ENCODE peak calls at places on chromosomes 2 and 18, in ten cellular contexts. D, L, S, F, W, X, J, C, V and Q are unnamed samples.

GRCh38 chr2:188678921-188679320 is 295.3 kb upstream of the COL3A1 start:
- DNase-seq in X (no peak), F (no peak), W (no peak), D (no peak), J (no peak), L (no peak), V (no peak), S (no peak), C (no peak), Q (peak)

GRCh38 chr2:30149976-30150375 is 3.2 kb downstream of the YPEL5 start:
- DNase-seq in V (no peak), F (no peak), L (no peak), X (no peak), D (no peak), S (no peak), W (no peak), J (no peak), C (no peak), Q (no peak)

GRCh38 chr18:57789105-57789504 is 14.0 kb downstream of the ATP8B1 start:
- DNase-seq in C (no peak), W (no peak), X (no peak), J (no peak), F (no peak), L (no peak), S (no peak), D (no peak), V (no peak), Q (no peak)

GRCh38 chr2:45709137-45709536 is 57.7 kb downstream of the PRKCE start:
- DNase-seq in J (no peak), V (no peak), F (no peak), W (no peak), S (no peak), X (no peak), C (no peak), D (peak), L (peak), Q (no peak)

GRCh38 chr18:32049393-32050161 is 31.0 kb downstream of the RNF125 start:
- DNase-seq in V (no peak), X (peak), L (peak), C (no peak), W (peak), F (no peak), J (peak), D (peak), S (no peak), Q (no peak)

GRCh38 chr2:118940486-118941120 is 1.4 kb upstream of the MARCO start:
- DNase-seq in C (no peak), D (peak), X (no peak), S (no peak), V (no peak), W (no peak), F (no peak), J (no peak), L (peak), Q (no peak)

GRCh38 chr2:219314804-219315468 is 5.7 kb upstream of the PTPRN start:
- DNase-seq in S (no peak), D (no peak), W (no peak), C (no peak), L (no peak), J (no peak), V (no peak), F (no peak), X (no peak), Q (peak)

GRCh38 chr2:229300814-229301213 is 29.7 kb upstream of the PID1 start:
- DNase-seq in X (no peak), W (no peak), C (peak), F (no peak), V (no peak), S (no peak), D (no peak), J (no peak), L (no peak), Q (peak)

GRCh38 chr18:67600181-67600631 is 83.7 kb upstream of the DSEL start:
- DNase-seq in F (peak), C (peak), X (peak), J (no peak), S (no peak), L (no peak), V (no peak), D (no peak), W (no peak), Q (peak)

GRCh38 chr2:38554973-38555595 is 47.6 kb downstream of the HNRNPLL start:
- DNase-seq in C (no peak), J (no peak), S (peak), L (no peak), D (no peak), F (no peak), V (no peak), X (no peak), W (no peak), Q (peak)

GRCh38 chr2:29632018-29632417 is 289.4 kb downstream of the ALK start:
- DNase-seq in S (no peak), W (no peak), F (no peak), J (no peak), X (peak), D (no peak), V (no peak), C (no peak), L (no peak), Q (peak)

GRCh38 chr2:158816797-158817196 is 21.7 kb downstream of the DAPL1 start:
- DNase-seq in D (no peak), X (no peak), S (no peak), C (no peak), L (no peak), W (no peak), V (no peak), F (no peak), J (no peak), Q (no peak)

GRCh38 chr2:17583646-17584045 is 43.1 kb downstream of the VSNL1 start:
- DNase-seq in C (no peak), S (no peak), J (no peak), D (no peak), F (no peak), W (no peak), L (peak), V (no peak), X (no peak), Q (no peak)

GRCh38 chr2:132581917-132582316 is 88.1 kb downstream of the LYPD1 start:
- DNase-seq in C (no peak), L (no peak), S (no peak), X (no peak), W (no peak), F (no peak), V (peak), J (no peak), D (no peak), Q (peak)

GRCh38 chr18:49234984-49235383 is 225.5 kb downstream of the DYM start:
- DNase-seq in D (no peak), S (no peak), W (no peak), X (no peak), L (no peak), J (no peak), F (no peak), C (no peak), V (no peak), Q (no peak)

GRCh38 chr2:233542507-233542906 is 24.1 kb downstream of the USP40 start:
- DNase-seq in V (no peak), D (no peak), C (no peak), X (no peak), F (no peak), S (no peak), J (no peak), W (no peak), L (no peak), Q (peak)

GRCh38 chr2:42851186-42851585 is 58.8 kb upstream of the HAAO start:
- DNase-seq in S (no peak), C (no peak), J (no peak), F (no peak), X (no peak), D (no peak), V (no peak), W (no peak), L (no peak), Q (no peak)

GRCh38 chr2:101496279-101496678 is 21.4 kb upstream of the RFX8 start:
- DNase-seq in S (no peak), D (no peak), L (no peak), X (no peak), J (no peak), W (no peak), V (no peak), F (no peak), C (no peak), Q (no peak)

GRCh38 chr2:72132981-72133720 is 14.5 kb downstream of the CYP26B1 start:
- DNase-seq in F (no peak), L (no peak), J (no peak), S (no peak), D (no peak), C (no peak), V (no peak), W (no peak), X (no peak), Q (no peak)